ENCODE peak calls at places on chromosomes 5 and 9, in nine cellular contexts. One of them, this sample, is unnamed.

GRCh38 chr5:81825237-81825636 is 74.3 kb upstream of the SSBP2 start:
- DNase-seq in tibial nerve: peak; percentile 44
- DNase-seq in endothelial cell: no peak
- DNase-seq in suprapubic skin: no peak
- DNase-seq in nephron progenitor cell: no peak
- DNase-seq in mucosa of descending colon: no peak
- DNase-seq in A673: peak; percentile 23
- DNase-seq in choroid plexus epithelial cell: peak; percentile 88
- DNase-seq in tibial artery: peak; percentile 88
- DNase-seq in this sample: no peak

GRCh38 chr5:107472620-107473064 is 198.1 kb downstream of the EFNA5 start:
- DNase-seq in endothelial cell: no peak
- DNase-seq in choroid plexus epithelial cell: no peak
- DNase-seq in nephron progenitor cell: no peak
- DNase-seq in mucosa of descending colon: no peak
- DNase-seq in suprapubic skin: no peak
- DNase-seq in tibial artery: no peak
- DNase-seq in tibial nerve: no peak
- DNase-seq in A673: no peak
- DNase-seq in this sample: no peak

GRCh38 chr5:171367424-171368370 is 20.0 kb upstream of the NPM1 start:
- DNase-seq in choroid plexus epithelial cell: peak; percentile 95
- DNase-seq in endothelial cell: no peak
- DNase-seq in mucosa of descending colon: no peak
- DNase-seq in A673: no peak
- DNase-seq in tibial nerve: no peak
- DNase-seq in tibial artery: no peak
- DNase-seq in suprapubic skin: no peak
- DNase-seq in nephron progenitor cell: no peak
- DNase-seq in this sample: no peak

GRCh38 chr5:65395526-65396155 is 86.1 kb downstream of the ADAMTS6 start:
- DNase-seq in mucosa of descending colon: no peak
- DNase-seq in endothelial cell: no peak
- DNase-seq in suprapubic skin: no peak
- DNase-seq in choroid plexus epithelial cell: peak; percentile 53
- DNase-seq in A673: no peak
- DNase-seq in tibial nerve: no peak
- DNase-seq in tibial artery: no peak
- DNase-seq in nephron progenitor cell: no peak
- DNase-seq in this sample: no peak

GRCh38 chr5:78667461-78668103 is 19.0 kb upstream of the LHFPL2 start:
- DNase-seq in tibial nerve: no peak
- DNase-seq in suprapubic skin: no peak
- DNase-seq in tibial artery: no peak
- DNase-seq in endothelial cell: no peak
- DNase-seq in choroid plexus epithelial cell: no peak
- DNase-seq in nephron progenitor cell: no peak
- DNase-seq in A673: no peak
- DNase-seq in mucosa of descending colon: no peak
- DNase-seq in this sample: no peak

GRCh38 chr9:121985792-121986494 is 107.2 kb downstream of the TTLL11 start:
- DNase-seq in choroid plexus epithelial cell: no peak
- DNase-seq in A673: no peak
- DNase-seq in tibial nerve: peak; percentile 33
- DNase-seq in nephron progenitor cell: no peak
- DNase-seq in endothelial cell: no peak
- DNase-seq in tibial artery: peak; percentile 91
- DNase-seq in mucosa of descending colon: no peak
- DNase-seq in suprapubic skin: peak; percentile 77
- DNase-seq in this sample: no peak

GRCh38 chr5:89293849-89294248 is 410.9 kb upstream of the MEF2C start:
- DNase-seq in nephron progenitor cell: no peak
- DNase-seq in A673: no peak
- DNase-seq in endothelial cell: no peak
- DNase-seq in mucosa of descending colon: no peak
- DNase-seq in suprapubic skin: no peak
- DNase-seq in tibial nerve: peak; percentile 8
- DNase-seq in tibial artery: no peak
- DNase-seq in choroid plexus epithelial cell: peak; percentile 86
- DNase-seq in this sample: no peak

GRCh38 chr9:129197978-129198736 is 20.1 kb upstream of the IER5L start:
- DNase-seq in choroid plexus epithelial cell: peak; percentile 98
- DNase-seq in nephron progenitor cell: no peak
- DNase-seq in tibial nerve: peak; percentile 75
- DNase-seq in tibial artery: peak; percentile 89
- DNase-seq in endothelial cell: no peak
- DNase-seq in A673: peak; percentile 74
- DNase-seq in mucosa of descending colon: no peak
- DNase-seq in suprapubic skin: peak; percentile 88
- DNase-seq in this sample: no peak

GRCh38 chr5:107499237-107499636 is 171.5 kb downstream of the EFNA5 start:
- DNase-seq in mucosa of descending colon: no peak
- DNase-seq in endothelial cell: no peak
- DNase-seq in tibial artery: no peak
- DNase-seq in choroid plexus epithelial cell: no peak
- DNase-seq in A673: no peak
- DNase-seq in nephron progenitor cell: no peak
- DNase-seq in tibial nerve: no peak
- DNase-seq in suprapubic skin: no peak
- DNase-seq in this sample: no peak

GRCh38 chr5:142491260-142491659 is 166.4 kb upstream of the SPRY4 start:
- DNase-seq in tibial nerve: no peak
- DNase-seq in tibial artery: no peak
- DNase-seq in suprapubic skin: no peak
- DNase-seq in choroid plexus epithelial cell: no peak
- DNase-seq in endothelial cell: peak; percentile 14
- DNase-seq in nephron progenitor cell: peak; percentile 13
- DNase-seq in mucosa of descending colon: no peak
- DNase-seq in A673: peak; percentile 89
- DNase-seq in this sample: no peak

GRCh38 chr5:16568875-16569580 is 47.8 kb downstream of the RETREG1 start:
- DNase-seq in tibial artery: no peak
- DNase-seq in mucosa of descending colon: no peak
- DNase-seq in endothelial cell: no peak
- DNase-seq in choroid plexus epithelial cell: peak; percentile 37
- DNase-seq in A673: peak; percentile 94
- DNase-seq in suprapubic skin: no peak
- DNase-seq in nephron progenitor cell: no peak
- DNase-seq in tibial nerve: no peak
- DNase-seq in this sample: no peak

GRCh38 chr5:10600629-10601245 is 36.9 kb downstream of the ANKRD33B start:
- DNase-seq in suprapubic skin: no peak
- DNase-seq in A673: no peak
- DNase-seq in choroid plexus epithelial cell: no peak
- DNase-seq in mucosa of descending colon: no peak
- DNase-seq in endothelial cell: no peak
- DNase-seq in tibial artery: no peak
- DNase-seq in tibial nerve: no peak
- DNase-seq in nephron progenitor cell: no peak
- DNase-seq in this sample: no peak

GRCh38 chr5:133902521-133903118 is 65.8 kb downstream of the C5orf15 start:
- DNase-seq in choroid plexus epithelial cell: no peak
- DNase-seq in suprapubic skin: no peak
- DNase-seq in tibial nerve: no peak
- DNase-seq in A673: no peak
- DNase-seq in tibial artery: no peak
- DNase-seq in nephron progenitor cell: no peak
- DNase-seq in mucosa of descending colon: no peak
- DNase-seq in endothelial cell: no peak
- DNase-seq in this sample: no peak

GRCh38 chr9:68951879-68952659 is 61.8 kb downstream of the PRKACG start:
- DNase-seq in suprapubic skin: no peak
- DNase-seq in mucosa of descending colon: no peak
- DNase-seq in endothelial cell: no peak
- DNase-seq in choroid plexus epithelial cell: no peak
- DNase-seq in tibial nerve: no peak
- DNase-seq in A673: no peak
- DNase-seq in tibial artery: no peak
- DNase-seq in nephron progenitor cell: no peak
- DNase-seq in this sample: no peak

GRCh38 chr9:130117816-130118632 is 54.2 kb upstream of the NCS1 start:
- DNase-seq in suprapubic skin: no peak
- DNase-seq in mucosa of descending colon: no peak
- DNase-seq in tibial nerve: no peak
- DNase-seq in nephron progenitor cell: no peak
- DNase-seq in A673: peak; percentile 55
- DNase-seq in tibial artery: peak; percentile 82
- DNase-seq in endothelial cell: no peak
- DNase-seq in choroid plexus epithelial cell: peak; percentile 26
- DNase-seq in this sample: no peak

GRCh38 chr9:69697475-69697874 is 25.3 kb upstream of the APBA1 start:
- DNase-seq in mucosa of descending colon: no peak
- DNase-seq in nephron progenitor cell: no peak
- DNase-seq in tibial artery: no peak
- DNase-seq in tibial nerve: no peak
- DNase-seq in suprapubic skin: no peak
- DNase-seq in choroid plexus epithelial cell: no peak
- DNase-seq in A673: no peak
- DNase-seq in endothelial cell: no peak
- DNase-seq in this sample: no peak

GRCh38 chr5:138951091-138951985 is 76.2 kb upstream of the LRRTM2 start:
- DNase-seq in mucosa of descending colon: no peak
- DNase-seq in choroid plexus epithelial cell: no peak
- DNase-seq in nephron progenitor cell: no peak
- DNase-seq in A673: no peak
- DNase-seq in tibial artery: peak; percentile 60
- DNase-seq in endothelial cell: no peak
- DNase-seq in suprapubic skin: no peak
- DNase-seq in tibial nerve: no peak
- DNase-seq in this sample: no peak

GRCh38 chr9:87910821-87911220 is 6.9 kb upstream of the SPATA31C1 start:
- DNase-seq in choroid plexus epithelial cell: no peak
- DNase-seq in mucosa of descending colon: no peak
- DNase-seq in tibial artery: no peak
- DNase-seq in A673: no peak
- DNase-seq in suprapubic skin: no peak
- DNase-seq in tibial nerve: no peak
- DNase-seq in nephron progenitor cell: no peak
- DNase-seq in endothelial cell: no peak
- DNase-seq in this sample: no peak

DNA sequence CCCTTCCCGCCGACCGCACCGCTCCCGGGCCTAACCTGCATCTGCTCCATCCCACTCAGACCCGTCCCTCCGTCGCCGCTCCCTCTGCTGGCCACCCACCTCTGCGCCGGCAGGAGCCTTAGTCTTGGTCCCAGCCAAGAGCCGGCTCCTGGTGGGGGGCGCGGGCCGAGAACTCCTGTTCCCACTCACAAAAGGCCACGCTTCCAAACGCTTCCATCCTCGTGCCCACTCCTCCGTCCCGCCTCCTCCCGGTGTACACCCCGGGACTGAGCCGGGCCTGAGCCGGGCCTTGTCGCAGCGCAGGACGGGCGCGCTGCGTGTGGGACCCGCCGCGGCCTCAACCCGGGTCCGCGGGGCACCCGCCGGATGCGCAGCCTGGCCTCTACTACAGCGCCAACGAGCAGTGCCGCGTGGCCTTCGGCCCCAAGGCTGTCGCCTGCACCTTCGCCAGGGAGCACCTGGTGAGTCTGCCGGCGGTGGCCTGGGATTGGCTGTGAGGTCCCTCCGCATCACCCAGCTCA is 7.5 kb downstream of the ADAMTS13 start:
- DNase-seq in endothelial cell: peak; percentile 75
- DNase-seq in choroid plexus epithelial cell: peak; percentile 26
- DNase-seq in nephron progenitor cell: peak; percentile 79
- DNase-seq in mucosa of descending colon: peak; percentile 72
- DNase-seq in A673: no peak
- DNase-seq in tibial artery: no peak
- DNase-seq in tibial nerve: no peak
- DNase-seq in suprapubic skin: no peak
- DNase-seq in this sample: peak; percentile 64
- TF ChIP-seq CTCF in endothelial cell: no peak
- TF ChIP-seq CTCF in choroid plexus epithelial cell: peak; percentile 59
- TF ChIP-seq CTCF in nephron progenitor cell: peak; percentile 28
- TF ChIP-seq CTCF in mucosa of descending colon: peak; percentile 12
- TF ChIP-seq CTCF in A673: peak; percentile 26
- TF ChIP-seq CTCF in tibial artery: no peak
- TF ChIP-seq CTCF in tibial nerve: no peak
- TF ChIP-seq CTCF in suprapubic skin: peak; percentile 25
- TF ChIP-seq CTCF in this sample: peak; percentile 60

GRCh38 chr9:91364702-91365101 is 3.0 kb upstream of the AUH start:
- DNase-seq in suprapubic skin: no peak
- DNase-seq in nephron progenitor cell: no peak
- DNase-seq in tibial nerve: no peak
- DNase-seq in choroid plexus epithelial cell: no peak
- DNase-seq in mucosa of descending colon: no peak
- DNase-seq in A673: no peak
- DNase-seq in endothelial cell: no peak
- DNase-seq in tibial artery: no peak
- DNase-seq in this sample: no peak
- TF ChIP-seq CTCF in suprapubic skin: no peak
- TF ChIP-seq CTCF in nephron progenitor cell: no peak
- TF ChIP-seq CTCF in tibial nerve: no peak
- TF ChIP-seq CTCF in choroid plexus epithelial cell: no peak
- TF ChIP-seq CTCF in mucosa of descending colon: no peak
- TF ChIP-seq CTCF in A673: no peak
- TF ChIP-seq CTCF in endothelial cell: no peak
- TF ChIP-seq CTCF in tibial artery: no peak
- TF ChIP-seq CTCF in this sample: no peak

GRCh38 chr5:31664566-31664965 is 25.6 kb downstream of the PDZD2 start:
- DNase-seq in choroid plexus epithelial cell: peak; percentile 5
- DNase-seq in tibial artery: no peak
- DNase-seq in tibial nerve: no peak
- DNase-seq in endothelial cell: no peak
- DNase-seq in nephron progenitor cell: no peak
- DNase-seq in suprapubic skin: no peak
- DNase-seq in A673: peak; percentile 51
- DNase-seq in mucosa of descending colon: no peak
- DNase-seq in this sample: no peak
- TF ChIP-seq CTCF in choroid plexus epithelial cell: peak; percentile 3
- TF ChIP-seq CTCF in tibial artery: no peak
- TF ChIP-seq CTCF in tibial nerve: no peak
- TF ChIP-seq CTCF in endothelial cell: no peak
- TF ChIP-seq CTCF in nephron progenitor cell: peak; percentile 17
- TF ChIP-seq CTCF in suprapubic skin: no peak
- TF ChIP-seq CTCF in A673: peak; percentile 49
- TF ChIP-seq CTCF in mucosa of descending colon: no peak
- TF ChIP-seq CTCF in this sample: peak; percentile 17

DNA sequence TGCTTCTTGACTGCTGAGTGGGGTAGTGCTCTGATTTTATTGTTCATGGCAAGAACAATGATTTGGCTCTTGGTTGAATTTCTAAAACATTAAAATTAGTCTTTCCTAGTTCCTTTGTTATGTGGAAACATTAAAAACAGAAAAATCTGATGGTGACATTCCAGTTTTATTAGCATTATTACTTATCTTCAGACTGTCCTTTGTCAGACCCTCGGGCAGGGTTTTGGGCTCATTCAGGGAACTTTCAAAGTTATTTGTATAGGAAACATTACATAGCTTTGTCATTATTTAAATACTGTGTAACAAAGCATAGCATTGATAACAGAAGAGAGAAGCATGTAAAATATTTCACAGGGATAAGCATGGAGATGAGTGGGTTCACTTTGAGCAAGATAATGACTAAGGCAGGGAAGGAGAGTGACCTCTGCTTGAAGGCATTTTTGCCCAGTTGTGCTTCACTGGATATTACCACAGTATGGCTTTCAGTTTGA is 119.9 kb downstream of the KDM4C start:
- DNase-seq in mucosa of descending colon: no peak
- DNase-seq in choroid plexus epithelial cell: peak; percentile 58
- DNase-seq in tibial artery: no peak
- DNase-seq in tibial nerve: no peak
- DNase-seq in suprapubic skin: no peak
- DNase-seq in endothelial cell: no peak
- DNase-seq in A673: no peak
- DNase-seq in nephron progenitor cell: no peak
- DNase-seq in this sample: no peak
- TF ChIP-seq CTCF in mucosa of descending colon: no peak
- TF ChIP-seq CTCF in choroid plexus epithelial cell: no peak
- TF ChIP-seq CTCF in tibial artery: no peak
- TF ChIP-seq CTCF in tibial nerve: no peak
- TF ChIP-seq CTCF in suprapubic skin: no peak
- TF ChIP-seq CTCF in endothelial cell: no peak
- TF ChIP-seq CTCF in A673: no peak
- TF ChIP-seq CTCF in nephron progenitor cell: no peak
- TF ChIP-seq CTCF in this sample: no peak

This sample was measured in progenitor cell of endocrine pancreas.